ENCODE peak calls at places on chromosomes 2 and 18, in four cellular contexts. K is HTR-8/SVneo; T is ureter; N is activated CD4-positive, alpha-beta memory T cell treated with anti-CD3 and anti-CD28 coated beads for 36 hours. H is an unnamed sample.

GRCh38 chr2:17076535-17076934 is 410.9 kb upstream of the CYRIA start:
- DNase-seq in N (no peak), T (no peak), K (no peak), H (no peak)

GRCh38 chr18:67463829-67464228 is 52.7 kb downstream of the DSEL start:
- DNase-seq in N (no peak), T (no peak), K (no peak), H (no peak)

GRCh38 chr2:144550916-144551315 is 31.0 kb upstream of the ZEB2 start:
- DNase-seq in K (no peak), N (no peak), T (no peak), H (no peak)

GRCh38 chr18:44715245-44715644 is 34.6 kb downstream of the SETBP1 start:
- DNase-seq in N (no peak), K (peak; percentile 5), T (peak; percentile 60), H (no peak)

GRCh38 chr2:201157694-201158093 is 25.2 kb upstream of the CASP10 start:
- DNase-seq in T (no peak), N (no peak), K (no peak), H (no peak)

GRCh38 chr2:12493031-12493513 is 223.7 kb upstream of the TRIB2 start:
- DNase-seq in K (peak; percentile 49), T (no peak), N (peak; percentile 82), H (peak; percentile 7)

GRCh38 chr2:155815851-155816250 is 516.7 kb downstream of the NR4A2 start:
- DNase-seq in K (no peak), T (no peak), N (peak; percentile 9), H (peak; percentile 61)

GRCh38 chr18:10430696-10431095 is 23.7 kb upstream of the APCDD1 start:
- DNase-seq in T (no peak), N (no peak), K (no peak), H (no peak)

H was measured in putamen.